ENCODE peak calls at places on chromosomes 2 and 18, in ten cellular contexts. Z is astrocyte of the spinal cord, C is endodermal cell, E is mammary epithelial cell, M is fibroblast of villous mesenchyme, W is heart right ventricle, F is cardiac fibroblast, X is IMR-90, S is lower leg skin, H is breast epithelium. P is an unnamed sample.

GRCh38 chr2:215765729-215766360 is 247.5 kb downstream of the MREG start:
- DNase-seq in C (no peak), H (no peak), X (no peak), S (no peak), F (no peak), Z (no peak), E (no peak), M (no peak), W (no peak), P (no peak)

GRCh38 chr18:3758531-3758930 is 308.6 kb downstream of the TGIF1 start:
- DNase-seq in W (no peak), S (no peak), X (peak), H (no peak), Z (peak), E (peak), M (peak), C (no peak), F (peak), P (peak)

GRCh38 chr2:191657977-191658376 is 20.0 kb upstream of the NABP1 start:
- DNase-seq in X (peak), M (peak), C (no peak), H (no peak), W (no peak), F (peak), S (no peak), E (peak), Z (peak), P (peak)

GRCh38 chr2:80020061-80020460 is 284.5 kb downstream of the LRRTM1 start:
- DNase-seq in F (no peak), H (no peak), S (no peak), Z (no peak), W (no peak), X (peak), C (no peak), M (no peak), E (no peak), P (no peak)

GRCh38 chr2:218273908-218274249 is 3.6 kb downstream of the PNKD start:
- DNase-seq in X (no peak), H (no peak), S (no peak), E (no peak), C (no peak), F (no peak), W (no peak), Z (no peak), M (no peak), P (no peak)

GRCh38 chr18:2515908-2516625 is 55.2 kb downstream of the METTL4 start:
- DNase-seq in E (peak), S (no peak), Z (peak), F (peak), H (no peak), X (peak), W (no peak), C (no peak), M (peak), P (peak)

GRCh38 chr2:157220502-157220901 is 37.0 kb upstream of the GALNT5 start:
- DNase-seq in X (no peak), Z (no peak), C (no peak), E (no peak), M (no peak), F (no peak), H (no peak), S (no peak), W (no peak), P (no peak)

GRCh38 chr2:28586864-28587263 is 91.0 kb downstream of the PLB1 start:
- DNase-seq in X (no peak), H (no peak), Z (no peak), S (peak), M (no peak), W (no peak), C (no peak), F (no peak), E (no peak), P (no peak)

GRCh38 chr2:63721082-63721424 is 120.6 kb upstream of the UGP2 start:
- DNase-seq in Z (no peak), H (no peak), X (no peak), M (no peak), E (no peak), C (no peak), S (no peak), W (no peak), F (no peak), P (no peak)

GRCh38 chr2:115115135-115115534 is 672.7 kb downstream of the DPP10 start:
- DNase-seq in F (no peak), E (no peak), X (no peak), C (no peak), H (no peak), S (no peak), W (no peak), Z (no peak), M (no peak), P (no peak)

GRCh38 chr2:24657818-24658217 is 135.4 kb downstream of the PTRHD1 start:
- DNase-seq in S (no peak), E (no peak), M (no peak), X (peak), C (no peak), Z (no peak), H (no peak), F (no peak), W (no peak), P (no peak)

GRCh38 chr18:23547806-23548205 is 38.5 kb downstream of the NPC1 start:
- DNase-seq in W (no peak), F (no peak), S (peak), H (no peak), C (no peak), Z (peak), E (peak), M (peak), X (no peak), P (peak)

GRCh38 chr2:218434456-218434855 is 15.5 kb downstream of the VIL1 start:
- DNase-seq in W (no peak), C (no peak), Z (no peak), S (peak), H (no peak), F (no peak), E (no peak), X (no peak), M (no peak), P (no peak)

GRCh38 chr2:3033315-3033714 is 344.3 kb downstream of the EIPR1 start:
- DNase-seq in C (no peak), W (no peak), Z (no peak), H (no peak), E (no peak), S (no peak), M (no peak), X (no peak), F (no peak), P (no peak)

GRCh38 chr2:150165988-150166965 is 321.2 kb downstream of the RND3 start:
- DNase-seq in H (peak), X (no peak), W (no peak), M (peak), Z (peak), C (no peak), F (peak), S (no peak), E (peak), P (no peak)

GRCh38 chr2:1756456-1756855 is 12.1 kb upstream of the PXDN start:
- DNase-seq in X (no peak), Z (no peak), S (peak), F (no peak), C (no peak), E (no peak), W (no peak), H (no peak), M (peak), P (no peak)

GRCh38 chr2:37654419-37654818 is 17.0 kb downstream of the CDC42EP3 start:
- DNase-seq in C (no peak), M (no peak), W (no peak), E (no peak), F (no peak), H (no peak), S (no peak), X (no peak), Z (no peak), P (no peak)
- H3K4me3 ChIP-seq in C (no peak), M (peak), W (peak), E (no peak), F (no peak), H (no peak), S (no peak), X (no peak), Z (no peak), P (no peak)

GRCh38 chr2:160353166-160353565 is 140.4 kb downstream of the RBMS1 start:
- DNase-seq in W (no peak), S (no peak), X (no peak), H (no peak), M (no peak), C (no peak), F (no peak), E (no peak), Z (no peak), P (no peak)
- TF ChIP-seq CTCF in W (peak), S (no peak), X (no peak), H (no peak), M (peak), C (peak), F (no peak), E (no peak), Z (peak), P (peak)

GRCh38 chr2:211899871-211900482 is 638.6 kb downstream of the ERBB4 start:
- DNase-seq in H (no peak), F (no peak), W (no peak), C (no peak), X (no peak), Z (peak), M (no peak), S (no peak), E (no peak), P (peak)
- H3K4me3 ChIP-seq in H (no peak), F (no peak), W (no peak), C (no peak), X (no peak), Z (no peak), M (no peak), S (no peak), E (no peak), P (no peak)

DNA sequence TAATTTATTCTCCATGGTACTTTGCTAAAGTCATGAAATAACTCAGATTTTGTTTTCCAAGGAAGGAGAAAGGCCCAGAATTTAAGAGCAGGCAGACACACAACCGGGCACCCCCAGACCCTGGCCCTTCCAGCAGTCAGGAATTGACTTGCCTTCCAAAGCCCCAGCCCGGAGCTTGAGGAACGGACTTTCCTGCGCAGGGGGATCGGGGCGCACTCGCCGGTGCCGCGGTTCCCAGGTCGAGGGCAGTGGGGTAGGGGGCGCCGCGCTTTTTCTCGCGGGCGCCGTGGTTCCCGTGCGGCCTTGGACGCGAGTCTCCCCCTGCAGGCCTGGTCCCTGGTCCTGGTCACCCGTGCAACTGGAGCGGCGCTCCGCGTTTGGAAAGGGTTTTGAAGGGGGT is 1.2 kb downstream of the ZNF236 start:
- DNase-seq in W (peak), X (peak), Z (peak), E (no peak), H (no peak), M (no peak), F (peak), C (peak), S (no peak), P (no peak)
- TF ChIP-seq CTCF in W (peak), X (peak), Z (peak), E (no peak), H (no peak), M (peak), F (no peak), C (peak), S (no peak), P (peak)

DNA sequence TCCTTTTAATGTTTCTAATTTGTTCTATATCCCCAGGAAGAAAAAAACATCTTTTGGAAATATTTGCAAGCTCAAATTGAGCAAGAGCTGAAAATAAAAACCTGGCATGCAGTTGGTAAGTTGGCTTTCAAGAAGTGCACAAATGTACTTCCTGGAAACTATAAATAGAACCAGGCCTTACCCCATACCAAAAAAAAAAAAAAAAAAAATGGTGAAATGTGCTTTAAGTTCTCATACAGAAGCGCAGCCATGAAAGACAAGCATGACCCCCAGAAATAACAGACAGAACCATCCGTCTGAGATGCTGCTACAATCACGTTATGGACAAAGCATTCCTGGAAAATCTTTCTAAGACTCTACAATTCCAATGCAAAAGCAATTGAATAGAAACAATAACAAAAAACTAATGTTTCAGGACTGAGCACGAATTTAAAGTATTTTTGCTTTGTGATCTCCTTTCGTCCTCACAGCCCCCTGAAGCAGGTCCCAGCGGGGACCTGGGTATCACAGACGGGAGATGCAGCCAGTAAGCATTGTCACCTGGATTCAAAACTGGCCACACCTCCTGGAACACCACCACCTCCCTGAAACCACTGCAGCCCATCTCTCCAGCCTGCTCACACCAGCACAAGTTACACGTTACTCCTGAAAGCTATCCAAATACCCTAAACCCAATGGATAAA is 178.3 kb downstream of the HDAC4 start:
- DNase-seq in S (no peak), M (peak), X (peak), H (no peak), C (no peak), Z (no peak), E (no peak), F (peak), W (no peak), P (peak)
- H3K4me3 ChIP-seq in S (no peak), M (no peak), X (no peak), H (no peak), C (no peak), Z (no peak), E (no peak), F (no peak), W (peak), P (no peak)

DNA sequence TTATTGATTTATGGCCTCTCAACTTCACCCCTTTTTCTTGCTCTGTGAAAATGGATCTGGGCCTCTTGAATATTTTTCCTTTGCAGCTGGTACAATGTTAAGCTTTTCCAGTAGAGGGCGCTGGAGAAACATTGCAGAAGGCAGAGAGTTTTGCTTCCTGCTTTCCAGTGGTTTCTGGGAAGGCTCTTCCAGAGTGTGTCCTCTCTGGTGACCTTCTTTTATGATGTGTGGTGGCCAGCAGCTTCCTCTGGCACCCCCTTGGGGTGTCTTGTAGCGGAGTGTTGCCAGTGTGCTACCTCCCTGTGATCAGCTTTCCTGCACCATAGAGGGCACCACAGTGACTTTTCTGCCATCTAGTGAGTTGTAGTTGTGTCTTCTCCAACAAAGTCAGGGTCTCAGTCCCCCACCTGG is 25.4 kb upstream of the MGAT5 start:
- DNase-seq in X (no peak), E (no peak), C (no peak), M (no peak), S (no peak), W (no peak), Z (no peak), F (no peak), H (no peak), P (no peak)
- TF ChIP-seq CTCF in X (peak), E (peak), C (peak), M (peak), S (no peak), W (peak), Z (peak), F (peak), H (no peak), P (peak)

P was measured in choroid plexus epithelial cell.